ENCODE peak calls at places on chromosomes 13 and 19, in ten cellular contexts. M is psoas muscle, O is PC-9, E is colonic mucosa, W is fibroblast of lung, U is heart right ventricle, Z is thoracic aorta, H is tibial nerve, P is IMR-90, T is pancreas. X is an unnamed sample. For H3K4me1, the result is how much of the 10 kb centered on the place peaks cover.

GRCh38 chr13:75762967-75763366 is 126.8 kb downstream of the LMO7 start:
- DNase-seq in M (no peak), O (no peak), E (no peak), W (no peak), U (no peak), Z (no peak), H (no peak), P (no peak), T (no peak), X (no peak)

GRCh38 chr19:34173145-34173956 is 1.0 kb downstream of the LSM14A start:
- DNase-seq in M (peak), O (peak), E (peak), W (peak), U (no peak), Z (no peak), H (peak), P (peak), T (no peak), X (peak)

GRCh38 chr19:35118268-35119026 is 2.8 kb downstream of the FXYD3 start:
- DNase-seq in M (no peak), O (peak), E (peak), W (no peak), U (no peak), Z (no peak), H (no peak), P (no peak), T (no peak), X (no peak)

GRCh38 chr13:78689011-78689410 is 30.1 kb upstream of the OBI1 start:
- DNase-seq in M (no peak), O (no peak), E (no peak), W (no peak), U (no peak), Z (no peak), H (no peak), P (no peak), T (no peak), X (no peak)

GRCh38 chr19:30679286-30679685 is 307.1 kb downstream of the ZNF536 start:
- DNase-seq in M (no peak), O (no peak), E (no peak), W (no peak), U (no peak), Z (no peak), H (no peak), P (no peak), T (no peak), X (no peak)

GRCh38 chr19:378706-379105 is 30.2 kb downstream of the C2CD4C start:
- DNase-seq in M (no peak), O (no peak), E (no peak), W (no peak), U (no peak), Z (no peak), H (no peak), P (no peak), T (no peak), X (no peak)

GRCh38 chr13:36051082-36051481 is 80.1 kb downstream of the DCLK1 start:
- DNase-seq in M (no peak), O (no peak), E (no peak), W (no peak), U (no peak), Z (no peak), H (no peak), P (no peak), T (no peak), X (no peak)

GRCh38 chr13:109028626-109029025 is 399.2 kb downstream of the MYO16 start:
- DNase-seq in M (no peak), O (no peak), E (no peak), W (peak), U (no peak), Z (no peak), H (no peak), P (no peak), T (no peak), X (no peak)

GRCh38 chr13:75480691-75481175 is 1.2 kb downstream of the TBC1D4 start:
- DNase-seq in M (peak), O (peak), E (peak), W (peak), U (peak), Z (no peak), H (peak), P (peak), T (peak), X (peak)

GRCh38 chr13:48853381-48854102 is 122.2 kb upstream of the FNDC3A start:
- DNase-seq in M (no peak), O (no peak), E (no peak), W (peak), U (no peak), Z (peak), H (no peak), P (peak), T (no peak), X (no peak)

GRCh38 chr19:12788025-12788681 is 3.1 kb upstream of the JUNB start:
- DNase-seq in M (no peak), O (peak), E (no peak), W (no peak), U (no peak), Z (no peak), H (no peak), P (no peak), T (no peak), X (no peak)
- H3K4me1 ChIP-seq in M (under half), O (half or more), E (under half), W (under half), U (half or more), Z (half or more), H (under half), P (under half), T (under half), X (half or more)

DNA sequence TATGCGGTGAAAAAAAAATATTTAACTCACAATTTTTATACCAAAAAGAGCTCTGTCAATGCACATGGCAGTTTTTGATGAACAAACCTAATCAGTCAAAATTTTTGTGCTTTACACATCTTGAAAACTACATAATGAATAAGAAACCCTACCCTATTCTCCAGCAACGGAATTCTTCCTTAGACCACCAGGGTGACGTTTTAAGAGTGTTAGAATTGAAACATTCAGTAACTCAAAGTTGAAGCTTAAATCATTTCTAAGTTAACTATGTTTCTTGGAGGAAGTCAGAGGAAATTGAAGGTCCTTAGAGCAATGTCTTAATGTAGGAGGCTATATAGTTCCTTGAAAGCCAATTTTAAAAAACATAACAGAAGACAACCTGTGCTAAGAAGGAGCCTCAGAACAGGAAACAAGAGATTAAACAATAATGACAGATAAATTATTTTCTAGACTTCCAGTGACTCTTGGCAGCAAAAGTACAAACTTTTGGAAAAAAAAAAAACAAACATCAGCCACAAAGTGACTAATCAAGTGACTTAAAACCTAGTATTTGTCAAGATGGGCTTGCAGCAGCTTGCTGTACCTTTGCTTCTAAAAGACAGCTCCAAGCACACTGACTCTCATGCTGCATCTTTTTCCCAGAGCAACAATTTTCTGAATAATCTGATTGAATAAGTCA is 6.2 kb downstream of the SPRY2 start:
- DNase-seq in M (no peak), O (no peak), E (no peak), W (peak), U (no peak), Z (no peak), H (no peak), P (peak), T (no peak), X (no peak)
- TF ChIP-seq CTCF in M (no peak), O (no peak), E (no peak), W (no peak), U (no peak), Z (no peak), H (no peak), P (no peak), T (no peak), X (no peak)

DNA sequence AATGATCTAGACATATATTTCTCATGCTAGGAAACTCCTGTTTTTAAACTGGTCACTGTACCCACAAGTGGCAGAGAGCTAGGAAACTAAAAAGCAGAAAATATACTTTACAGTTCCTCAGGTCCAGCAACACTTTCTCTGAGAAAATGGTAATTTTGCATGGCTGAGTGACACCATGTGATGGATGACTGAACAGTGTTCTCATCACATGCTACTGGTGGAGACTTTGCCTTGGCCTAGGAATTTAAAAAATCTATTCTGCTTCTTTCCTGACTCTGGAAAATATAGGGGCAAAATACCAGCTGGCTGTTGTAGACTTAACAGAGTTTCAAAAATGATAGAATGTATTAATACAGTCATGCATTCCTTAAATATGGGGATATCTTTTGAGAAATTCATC is 50.0 kb downstream of the LATS2 start:
- DNase-seq in M (no peak), O (no peak), E (no peak), W (peak), U (no peak), Z (no peak), H (no peak), P (no peak), T (no peak), X (no peak)
- H3K4me1 ChIP-seq in M (half or more), O (under half), E (under half), W (under half), U (half or more), Z (half or more), H (under half), P (under half), T (under half), X (under half)

GRCh38 chr19:1470864-1471513 is 8.0 kb downstream of the C19orf25 start:
- DNase-seq in M (peak), O (no peak), E (no peak), W (no peak), U (peak), Z (no peak), H (no peak), P (no peak), T (peak), X (no peak)
- TF ChIP-seq CTCF in M (no peak), O (no peak), E (no peak), W (no peak), U (no peak), Z (no peak), H (no peak), P (no peak), T (no peak), X (no peak)

GRCh38 chr13:39602277-39602613 is 748 bp downstream of the LHFPL6 start:
- DNase-seq in M (no peak), O (no peak), E (no peak), W (no peak), U (no peak), Z (no peak), H (no peak), P (no peak), T (no peak), X (no peak)

GRCh38 chr13:39597828-39598227 is 5.2 kb downstream of the LHFPL6 start:
- DNase-seq in M (no peak), O (no peak), E (no peak), W (no peak), U (no peak), Z (no peak), H (no peak), P (peak), T (no peak), X (no peak)

GRCh38 chr13:39600766-39601165 is 2.2 kb downstream of the LHFPL6 start:
- DNase-seq in M (no peak), O (no peak), E (no peak), W (no peak), U (peak), Z (peak), H (peak), P (no peak), T (no peak), X (no peak)

GRCh38 chr13:39601636-39602035 is 1.4 kb downstream of the LHFPL6 start:
- DNase-seq in M (no peak), O (no peak), E (no peak), W (no peak), U (no peak), Z (no peak), H (no peak), P (no peak), T (no peak), X (no peak)

DNA sequence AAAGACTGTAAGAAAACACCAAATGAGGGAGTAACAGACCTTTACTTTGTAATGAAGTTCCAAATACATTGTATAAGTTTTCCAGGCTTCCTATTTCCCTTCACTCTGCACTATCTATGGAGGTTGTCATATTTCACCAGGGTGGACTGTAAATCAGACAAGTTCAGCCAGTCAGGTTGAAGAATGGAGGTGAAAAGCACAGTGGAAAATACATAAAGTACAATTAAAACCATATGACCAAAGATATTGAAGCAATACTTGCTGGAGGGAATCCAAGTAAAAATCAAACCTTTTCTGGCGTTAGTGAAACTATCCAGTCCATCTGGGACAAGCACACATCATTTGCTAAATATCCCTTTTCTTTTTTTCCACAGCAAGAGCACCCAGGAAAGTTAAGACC is 3.2 kb downstream of the LHFPL6 start:
- DNase-seq in M (no peak), O (no peak), E (no peak), W (no peak), U (no peak), Z (no peak), H (no peak), P (peak), T (no peak), X (no peak)
- H3K4me1 ChIP-seq in M (under half), O (under half), E (under half), W (under half), U (under half), Z (under half), H (under half), P (under half), T (under half), X (under half)

X was measured in left lung.